ENCODE peak calls at places on chromosomes 2 and 18, in eight cellular contexts. One of them, this sample, is unnamed.

GRCh38 chr2:233819884-233820765 is 34.2 kb downstream of the HJURP start:
- DNase-seq in LHCN-M2: no peak
- DNase-seq in activated T-helper 1 cell treated with Interleukin-2 at 50 U/mL for 16 hours: no peak
- DNase-seq in activated naive CD8-positive, alpha-beta T cell treated with anti-CD3 and anti-CD28 coated beads, Interleukin-2, amount 10 ng/mL, durations not matched to agents 7 days and 5 days: peak; percentile 22
- DNase-seq in NB4: no peak
- DNase-seq in stimulated activated CD4-positive, alpha-beta T cell treated with anti-CD3 and anti-CD28 coated beads, Interleukin-2, amount 100 ng/mL, for 24 hours: no peak
- DNase-seq in RWPE1: no peak
- DNase-seq in AG10803: no peak
- DNase-seq in this sample: no peak

GRCh38 chr18:75530118-75530517 is 102.6 kb upstream of the SMIM21 start:
- DNase-seq in LHCN-M2: no peak
- DNase-seq in activated T-helper 1 cell treated with Interleukin-2 at 50 U/mL for 16 hours: no peak
- DNase-seq in activated naive CD8-positive, alpha-beta T cell treated with anti-CD3 and anti-CD28 coated beads, Interleukin-2, amount 10 ng/mL, durations not matched to agents 7 days and 5 days: no peak
- DNase-seq in NB4: no peak
- DNase-seq in stimulated activated CD4-positive, alpha-beta T cell treated with anti-CD3 and anti-CD28 coated beads, Interleukin-2, amount 100 ng/mL, for 24 hours: no peak
- DNase-seq in RWPE1: no peak
- DNase-seq in AG10803: no peak
- DNase-seq in this sample: no peak

GRCh38 chr2:136225950-136226835 is 108.2 kb upstream of the CXCR4 start:
- DNase-seq in LHCN-M2: no peak
- DNase-seq in activated T-helper 1 cell treated with Interleukin-2 at 50 U/mL for 16 hours: no peak
- DNase-seq in activated naive CD8-positive, alpha-beta T cell treated with anti-CD3 and anti-CD28 coated beads, Interleukin-2, amount 10 ng/mL, durations not matched to agents 7 days and 5 days: no peak
- DNase-seq in NB4: peak; percentile 77
- DNase-seq in stimulated activated CD4-positive, alpha-beta T cell treated with anti-CD3 and anti-CD28 coated beads, Interleukin-2, amount 100 ng/mL, for 24 hours: no peak
- DNase-seq in RWPE1: no peak
- DNase-seq in AG10803: no peak
- DNase-seq in this sample: no peak

GRCh38 chr2:64243081-64244048 is 99.1 kb upstream of the PELI1 start:
- DNase-seq in LHCN-M2: no peak
- DNase-seq in activated T-helper 1 cell treated with Interleukin-2 at 50 U/mL for 16 hours: no peak
- DNase-seq in activated naive CD8-positive, alpha-beta T cell treated with anti-CD3 and anti-CD28 coated beads, Interleukin-2, amount 10 ng/mL, durations not matched to agents 7 days and 5 days: no peak
- DNase-seq in NB4: no peak
- DNase-seq in stimulated activated CD4-positive, alpha-beta T cell treated with anti-CD3 and anti-CD28 coated beads, Interleukin-2, amount 100 ng/mL, for 24 hours: no peak
- DNase-seq in RWPE1: no peak
- DNase-seq in AG10803: no peak
- DNase-seq in this sample: no peak

GRCh38 chr2:1823187-1824169 is 79.2 kb upstream of the PXDN start:
- DNase-seq in LHCN-M2: no peak
- DNase-seq in activated T-helper 1 cell treated with Interleukin-2 at 50 U/mL for 16 hours: no peak
- DNase-seq in activated naive CD8-positive, alpha-beta T cell treated with anti-CD3 and anti-CD28 coated beads, Interleukin-2, amount 10 ng/mL, durations not matched to agents 7 days and 5 days: no peak
- DNase-seq in NB4: peak; percentile 14
- DNase-seq in stimulated activated CD4-positive, alpha-beta T cell treated with anti-CD3 and anti-CD28 coated beads, Interleukin-2, amount 100 ng/mL, for 24 hours: no peak
- DNase-seq in RWPE1: no peak
- DNase-seq in AG10803: no peak
- DNase-seq in this sample: no peak

GRCh38 chr2:12928706-12929291 is 212.1 kb downstream of the TRIB2 start:
- DNase-seq in LHCN-M2: no peak
- DNase-seq in activated T-helper 1 cell treated with Interleukin-2 at 50 U/mL for 16 hours: no peak
- DNase-seq in activated naive CD8-positive, alpha-beta T cell treated with anti-CD3 and anti-CD28 coated beads, Interleukin-2, amount 10 ng/mL, durations not matched to agents 7 days and 5 days: no peak
- DNase-seq in NB4: no peak
- DNase-seq in stimulated activated CD4-positive, alpha-beta T cell treated with anti-CD3 and anti-CD28 coated beads, Interleukin-2, amount 100 ng/mL, for 24 hours: no peak
- DNase-seq in RWPE1: peak; percentile 7
- DNase-seq in AG10803: no peak
- DNase-seq in this sample: no peak

GRCh38 chr18:63788447-63789096 is 13.4 kb downstream of the SERPINB7 start:
- DNase-seq in LHCN-M2: peak; percentile 94
- DNase-seq in activated T-helper 1 cell treated with Interleukin-2 at 50 U/mL for 16 hours: no peak
- DNase-seq in activated naive CD8-positive, alpha-beta T cell treated with anti-CD3 and anti-CD28 coated beads, Interleukin-2, amount 10 ng/mL, durations not matched to agents 7 days and 5 days: no peak
- DNase-seq in NB4: peak; percentile 90
- DNase-seq in stimulated activated CD4-positive, alpha-beta T cell treated with anti-CD3 and anti-CD28 coated beads, Interleukin-2, amount 100 ng/mL, for 24 hours: peak; percentile 43
- DNase-seq in RWPE1: peak; percentile 60
- DNase-seq in AG10803: peak; percentile 86
- DNase-seq in this sample: no peak

GRCh38 chr2:100730290-100730868 is 89.6 kb upstream of the NPAS2 start:
- DNase-seq in LHCN-M2: peak; percentile 70
- DNase-seq in activated T-helper 1 cell treated with Interleukin-2 at 50 U/mL for 16 hours: no peak
- DNase-seq in activated naive CD8-positive, alpha-beta T cell treated with anti-CD3 and anti-CD28 coated beads, Interleukin-2, amount 10 ng/mL, durations not matched to agents 7 days and 5 days: peak; percentile 45
- DNase-seq in NB4: peak; percentile 82
- DNase-seq in stimulated activated CD4-positive, alpha-beta T cell treated with anti-CD3 and anti-CD28 coated beads, Interleukin-2, amount 100 ng/mL, for 24 hours: peak; percentile 43
- DNase-seq in RWPE1: peak; percentile 70
- DNase-seq in AG10803: peak; percentile 77
- DNase-seq in this sample: no peak

GRCh38 chr2:105809099-105809473 is 64.4 kb downstream of the NCK2 start:
- DNase-seq in LHCN-M2: no peak
- DNase-seq in activated T-helper 1 cell treated with Interleukin-2 at 50 U/mL for 16 hours: no peak
- DNase-seq in activated naive CD8-positive, alpha-beta T cell treated with anti-CD3 and anti-CD28 coated beads, Interleukin-2, amount 10 ng/mL, durations not matched to agents 7 days and 5 days: no peak
- DNase-seq in NB4: no peak
- DNase-seq in stimulated activated CD4-positive, alpha-beta T cell treated with anti-CD3 and anti-CD28 coated beads, Interleukin-2, amount 100 ng/mL, for 24 hours: peak; percentile 60
- DNase-seq in RWPE1: no peak
- DNase-seq in AG10803: no peak
- DNase-seq in this sample: no peak

GRCh38 chr2:96819101-96819875 is 3.2 kb downstream of the CNNM3 start:
- DNase-seq in LHCN-M2: no peak
- DNase-seq in activated T-helper 1 cell treated with Interleukin-2 at 50 U/mL for 16 hours: no peak
- DNase-seq in activated naive CD8-positive, alpha-beta T cell treated with anti-CD3 and anti-CD28 coated beads, Interleukin-2, amount 10 ng/mL, durations not matched to agents 7 days and 5 days: no peak
- DNase-seq in NB4: peak; percentile 33
- DNase-seq in stimulated activated CD4-positive, alpha-beta T cell treated with anti-CD3 and anti-CD28 coated beads, Interleukin-2, amount 100 ng/mL, for 24 hours: no peak
- DNase-seq in RWPE1: no peak
- DNase-seq in AG10803: no peak
- DNase-seq in this sample: peak; percentile 45

GRCh38 chr2:72143441-72144356 is 4.0 kb downstream of the CYP26B1 start:
- DNase-seq in LHCN-M2: no peak
- DNase-seq in activated T-helper 1 cell treated with Interleukin-2 at 50 U/mL for 16 hours: no peak
- DNase-seq in activated naive CD8-positive, alpha-beta T cell treated with anti-CD3 and anti-CD28 coated beads, Interleukin-2, amount 10 ng/mL, durations not matched to agents 7 days and 5 days: peak; percentile 34
- DNase-seq in NB4: no peak
- DNase-seq in stimulated activated CD4-positive, alpha-beta T cell treated with anti-CD3 and anti-CD28 coated beads, Interleukin-2, amount 100 ng/mL, for 24 hours: no peak
- DNase-seq in RWPE1: no peak
- DNase-seq in AG10803: no peak
- DNase-seq in this sample: no peak

GRCh38 chr2:170710609-170710979 is 4.5 kb upstream of the SP5 start:
- DNase-seq in LHCN-M2: no peak
- DNase-seq in activated T-helper 1 cell treated with Interleukin-2 at 50 U/mL for 16 hours: no peak
- DNase-seq in activated naive CD8-positive, alpha-beta T cell treated with anti-CD3 and anti-CD28 coated beads, Interleukin-2, amount 10 ng/mL, durations not matched to agents 7 days and 5 days: no peak
- DNase-seq in NB4: no peak
- DNase-seq in stimulated activated CD4-positive, alpha-beta T cell treated with anti-CD3 and anti-CD28 coated beads, Interleukin-2, amount 100 ng/mL, for 24 hours: no peak
- DNase-seq in RWPE1: no peak
- DNase-seq in AG10803: no peak
- DNase-seq in this sample: no peak

GRCh38 chr2:50769416-50769815 is 262.5 kb downstream of the NRXN1 start:
- DNase-seq in LHCN-M2: no peak
- DNase-seq in activated T-helper 1 cell treated with Interleukin-2 at 50 U/mL for 16 hours: no peak
- DNase-seq in activated naive CD8-positive, alpha-beta T cell treated with anti-CD3 and anti-CD28 coated beads, Interleukin-2, amount 10 ng/mL, durations not matched to agents 7 days and 5 days: no peak
- DNase-seq in NB4: no peak
- DNase-seq in stimulated activated CD4-positive, alpha-beta T cell treated with anti-CD3 and anti-CD28 coated beads, Interleukin-2, amount 100 ng/mL, for 24 hours: no peak
- DNase-seq in RWPE1: no peak
- DNase-seq in AG10803: no peak
- DNase-seq in this sample: no peak

GRCh38 chr2:26582890-26583289 is 58.3 kb downstream of the CIB4 start:
- DNase-seq in LHCN-M2: no peak
- DNase-seq in activated T-helper 1 cell treated with Interleukin-2 at 50 U/mL for 16 hours: no peak
- DNase-seq in activated naive CD8-positive, alpha-beta T cell treated with anti-CD3 and anti-CD28 coated beads, Interleukin-2, amount 10 ng/mL, durations not matched to agents 7 days and 5 days: no peak
- DNase-seq in NB4: no peak
- DNase-seq in stimulated activated CD4-positive, alpha-beta T cell treated with anti-CD3 and anti-CD28 coated beads, Interleukin-2, amount 100 ng/mL, for 24 hours: no peak
- DNase-seq in RWPE1: no peak
- DNase-seq in AG10803: no peak
- DNase-seq in this sample: no peak

GRCh38 chr2:163471947-163472346 is 263.9 kb downstream of the FIGN start:
- DNase-seq in LHCN-M2: peak; percentile 73
- DNase-seq in activated T-helper 1 cell treated with Interleukin-2 at 50 U/mL for 16 hours: no peak
- DNase-seq in activated naive CD8-positive, alpha-beta T cell treated with anti-CD3 and anti-CD28 coated beads, Interleukin-2, amount 10 ng/mL, durations not matched to agents 7 days and 5 days: no peak
- DNase-seq in NB4: peak; percentile 75
- DNase-seq in stimulated activated CD4-positive, alpha-beta T cell treated with anti-CD3 and anti-CD28 coated beads, Interleukin-2, amount 100 ng/mL, for 24 hours: no peak
- DNase-seq in RWPE1: no peak
- DNase-seq in AG10803: peak; percentile 32
- DNase-seq in this sample: no peak